ENCODE peak calls at places on chromosome 22, in seven cellular contexts. P, O, W, U, C, V and J are unnamed samples.
A peak's percentile ranks its signal among the peaks of the same experiment; 100 is the strongest.

GRCh38 chr22:35837328-35837727 is 119.7 kb downstream of the APOL5 start:
- DNase-seq in V (no peak), O (no peak), U (no peak), C (no peak), W (no peak), P (no peak), J (peak; percentile 38)

GRCh38 chr22:41603873-41604332 is 14.3 kb upstream of the PMM1 start:
- DNase-seq in W (no peak), O (no peak), U (no peak), P (no peak), V (no peak), C (no peak), J (no peak)

GRCh38 chr22:19986410-19987341 is 29.9 kb downstream of the ARVCF start:
- DNase-seq in U (peak; percentile 83), C (peak; percentile 91), P (peak; percentile 81), W (peak; percentile 84), O (peak; percentile 21), V (peak; percentile 73), J (peak; percentile 89)

GRCh38 chr22:32469799-32470212 is 4.8 kb upstream of the FBXO7 start:
- DNase-seq in V (no peak), P (no peak), W (no peak), O (peak; percentile 7), C (no peak), U (no peak), J (no peak)

GRCh38 chr22:32354360-32355351 is 3.0 kb upstream of the RFPL3 start:
- DNase-seq in V (no peak), U (no peak), P (no peak), C (no peak), W (no peak), O (no peak), J (no peak)

GRCh38 chr22:48035897-48036296 is 1273.4 kb downstream of the TBC1D22A start:
- DNase-seq in V (no peak), C (no peak), P (no peak), O (no peak), U (no peak), W (no peak), J (no peak)

GRCh38 chr22:49673048-49673447 is 154.6 kb downstream of the BRD1 start:
- DNase-seq in W (no peak), C (no peak), V (no peak), P (peak; percentile 31), O (no peak), U (no peak), J (no peak)

GRCh38 chr22:50483977-50484853 is 2.4 kb upstream of the MIOX start:
- DNase-seq in O (no peak), W (no peak), P (no peak), V (no peak), C (peak; percentile 64), U (no peak), J (peak; percentile 16)

GRCh38 chr22:35523167-35523928 is 17.3 kb upstream of the RASD2 start:
- DNase-seq in W (no peak), V (no peak), O (no peak), C (no peak), U (no peak), P (no peak), J (no peak)

GRCh38 chr22:35900483-35901168 is 128.0 kb downstream of the RBFOX2 start:
- DNase-seq in O (no peak), V (peak; percentile 48), U (no peak), C (no peak), P (no peak), W (no peak), J (no peak)

GRCh38 chr22:45418056-45418769 is 4.7 kb downstream of the RIBC2 start:
- DNase-seq in U (no peak), V (no peak), P (no peak), C (peak; percentile 27), W (no peak), O (no peak), J (no peak)

GRCh38 chr22:41000040-41000565 is 48.9 kb downstream of the RBX1 start:
- DNase-seq in V (no peak), P (no peak), O (no peak), C (no peak), U (no peak), W (no peak), J (no peak)

GRCh38 chr22:44218071-44218470 is 37.3 kb downstream of the PARVG start:
- DNase-seq in U (no peak), W (no peak), P (no peak), V (no peak), C (no peak), O (no peak), J (no peak)

GRCh38 chr22:46149493-46149997 is 781 bp upstream of the PPARA start:
- DNase-seq in C (peak; percentile 87), W (peak; percentile 24), V (peak; percentile 63), P (peak; percentile 58), O (peak; percentile 48), U (peak; percentile 56), J (peak; percentile 47)

GRCh38 chr22:49791682-49792081 is 36.0 kb downstream of the BRD1 start:
- DNase-seq in O (no peak), C (no peak), U (no peak), V (no peak), W (no peak), P (no peak), J (no peak)

GRCh38 chr22:42084874-42085273 is 5.4 kb downstream of the SMDT1 start:
- DNase-seq in W (no peak), U (no peak), C (no peak), O (no peak), V (no peak), P (no peak), J (no peak)

GRCh38 chr22:41847300-41847699 is 14.4 kb downstream of the SREBF2 start:
- DNase-seq in V (no peak), U (no peak), O (no peak), W (no peak), P (no peak), C (no peak), J (no peak)

GRCh38 chr22:19535001-19535400 is 10.8 kb upstream of the CLDN5 start:
- DNase-seq in W (no peak), U (no peak), O (no peak), V (no peak), C (no peak), P (no peak), J (no peak)

GRCh38 chr22:19755722-19756287 is 4.8 kb upstream of the TBX1 start:
- DNase-seq in U (peak; percentile 33), V (no peak), W (no peak), P (no peak), C (no peak), O (no peak), J (no peak)

GRCh38 chr22:30947821-30948454 is 20.6 kb downstream of the MORC2 start:
- DNase-seq in O (peak; percentile 13), W (no peak), U (no peak), C (no peak), V (no peak), P (no peak), J (no peak)

GRCh38 chr22:30947163-30947820 is 21.3 kb downstream of the MORC2 start:
- DNase-seq in U (no peak), W (peak; percentile 59), O (no peak), P (no peak), C (no peak), V (no peak), J (peak; percentile 67)

GRCh38 chr22:30946354-30946753 is 22.2 kb downstream of the MORC2 start:
- DNase-seq in C (no peak), W (no peak), V (no peak), P (no peak), U (no peak), O (no peak), J (no peak)

GRCh38 chr22:30948930-30949342 is 19.6 kb downstream of the MORC2 start:
- DNase-seq in W (no peak), V (no peak), O (no peak), U (no peak), P (no peak), C (no peak), J (no peak)

DNA sequence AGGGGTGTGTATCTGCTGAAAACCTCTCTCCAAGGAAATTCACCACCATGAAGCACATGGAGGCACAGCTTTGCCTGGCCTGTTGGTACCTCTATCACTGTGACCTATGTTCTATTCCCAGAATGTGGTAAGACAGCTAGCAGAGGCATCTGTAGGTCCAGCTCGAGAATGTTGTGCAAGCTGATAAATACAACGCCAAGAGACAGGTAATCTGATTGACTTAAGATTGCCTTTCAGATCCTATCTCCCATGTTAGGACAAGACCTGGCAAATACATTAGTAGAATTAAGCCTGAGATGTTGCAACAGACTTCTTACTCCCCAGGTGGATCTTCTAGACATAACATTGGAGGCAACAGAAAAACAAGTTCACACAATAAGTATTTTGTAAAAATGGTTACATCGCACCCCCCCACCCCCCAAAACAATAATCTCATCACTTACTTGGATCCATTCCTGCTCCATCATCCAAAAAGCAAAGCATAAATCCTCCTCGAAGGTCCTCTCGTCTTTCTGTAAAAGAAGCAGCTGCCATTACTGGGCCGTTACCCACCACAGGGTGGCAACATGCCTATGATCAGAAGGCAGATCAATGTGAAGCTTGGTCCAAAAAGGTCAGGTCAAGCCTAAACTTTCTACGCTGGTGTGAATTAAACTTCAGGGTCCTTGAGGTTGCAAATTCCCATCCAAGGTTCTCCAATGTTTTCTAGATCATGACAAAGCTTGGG is 18.5 kb downstream of the MORC2 start:
- DNase-seq in C (no peak), P (no peak), V (no peak), W (no peak), O (no peak), U (no peak), J (no peak)
- TF ChIP-seq CTCF in C (no peak), P (no peak), V (no peak), W (no peak), O (peak; percentile 26), U (no peak), J (no peak)

GRCh38 chr22:27546157-27546556 is 255.4 kb downstream of the MN1 start:
- DNase-seq in V (no peak), U (no peak), O (no peak), P (no peak), W (no peak), C (no peak), J (no peak)
- TF ChIP-seq CTCF in V (no peak), U (no peak), O (no peak), P (no peak), W (no peak), C (no peak), J (no peak)

GRCh38 chr22:31248965-31249940 is 37.2 kb downstream of the LIMK2 start:
- DNase-seq in O (no peak), U (no peak), W (no peak), P (peak; percentile 69), C (no peak), V (peak; percentile 40), J (no peak)

GRCh38 chr22:31253949-31254348 is 38.3 kb downstream of the PIK3IP1 start:
- DNase-seq in W (peak; percentile 33), U (peak; percentile 42), P (peak; percentile 88), O (no peak), V (peak; percentile 95), C (peak; percentile 74), J (no peak)

GRCh38 chr22:31248138-31248745 is 36.1 kb downstream of the LIMK2 start:
- DNase-seq in W (peak; percentile 28), V (peak; percentile 80), U (peak; percentile 80), C (peak; percentile 85), O (peak; percentile 81), P (peak; percentile 86), J (peak; percentile 72)

GRCh38 chr22:31247726-31248125 is 35.6 kb downstream of the LIMK2 start:
- DNase-seq in W (no peak), U (no peak), P (no peak), C (no peak), V (no peak), O (no peak), J (peak; percentile 35)

GRCh38 chr22:31250740-31251330 is 38.7 kb downstream of the LIMK2 start:
- DNase-seq in U (no peak), W (no peak), C (no peak), P (no peak), O (no peak), V (no peak), J (no peak)
- TF ChIP-seq CTCF in U (no peak), W (no peak), C (no peak), P (no peak), O (no peak), V (no peak), J (no peak)

GRCh38 chr22:38066381-38067027 is 9.3 kb downstream of the PICK1 start:
- DNase-seq in O (no peak), C (no peak), U (no peak), W (no peak), V (no peak), P (no peak), J (no peak)
- TF ChIP-seq CTCF in O (no peak), C (no peak), U (no peak), W (no peak), V (no peak), P (no peak), J (no peak)